ENCODE peak calls at places on chromosomes 7 and 10, in four cellular contexts. K is CD8-positive, alpha-beta T cell; F is lung; H is LNCaP clone FGC. N is an unnamed sample.

GRCh38 chr10:129707406-129708388 is 240.7 kb downstream of the MGMT start:
- DNase-seq in K (no peak), F (peak), H (peak), N (no peak)

GRCh38 chr10:66746246-66746645 is 179.6 kb upstream of the LRRTM3 start:
- DNase-seq in K (no peak), H (no peak), F (no peak), N (no peak)

GRCh38 chr10:4498763-4499251 is 327.2 kb upstream of the AKR1E2 start:
- DNase-seq in H (no peak), F (no peak), K (no peak), N (peak)

GRCh38 chr7:106999023-106999422 is 45.5 kb upstream of the PRKAR2B start:
- DNase-seq in H (no peak), K (no peak), F (no peak), N (no peak)

GRCh38 chr7:70208236-70209063 is 610.2 kb downstream of the AUTS2 start:
- DNase-seq in F (no peak), H (no peak), K (no peak), N (peak)

GRCh38 chr10:126598009-126598408 is 72.5 kb downstream of the C10orf90 start:
- DNase-seq in H (peak), K (no peak), F (no peak), N (no peak)

GRCh38 chr7:57385668-57386067 is 64.3 kb upstream of the ZNF716 start:
- DNase-seq in F (no peak), H (no peak), K (no peak), N (no peak)

GRCh38 chr7:26200113-26200443 is 468 bp downstream of the HNRNPA2B1 start:
- DNase-seq in H (no peak), K (peak), F (peak), N (no peak)

GRCh38 chr10:43396061-43396927 is 12.7 kb downstream of the HNRNPF start:
- DNase-seq in K (peak), H (peak), F (peak), N (no peak)

GRCh38 chr10:94092848-94093247 is 99.1 kb downstream of the PLCE1 start:
- DNase-seq in H (no peak), K (no peak), F (no peak), N (no peak)

GRCh38 chr10:98340946-98341345 is 73.0 kb upstream of the LOXL4 start:
- DNase-seq in F (no peak), K (no peak), H (no peak), N (no peak)

GRCh38 chr10:8181496-8182174 is 127.1 kb downstream of the GATA3 start:
- DNase-seq in F (no peak), H (no peak), K (no peak), N (no peak)

GRCh38 chr7:93198472-93198871 is 27.8 kb downstream of the HEPACAM2 start:
- DNase-seq in K (no peak), H (no peak), F (no peak), N (no peak)

GRCh38 chr7:17069146-17069545 is 187.4 kb upstream of the AGR3 start:
- DNase-seq in H (no peak), K (no peak), F (no peak), N (no peak)

GRCh38 chr7:69754476-69754875 is 156.2 kb downstream of the AUTS2 start:
- DNase-seq in F (no peak), H (no peak), K (no peak), N (no peak)

GRCh38 chr7:116802144-116802747 is 60.1 kb upstream of the CAPZA2 start:
- DNase-seq in K (no peak), F (no peak), H (no peak), N (no peak)

GRCh38 chr7:20787658-20788057 is 972 bp upstream of the SP8 start:
- DNase-seq in K (no peak), H (no peak), F (no peak), N (no peak)

GRCh38 chr7:140287988-140288387 is 110.3 kb downstream of the SLC37A3 start:
- DNase-seq in K (no peak), F (no peak), H (no peak), N (no peak)

GRCh38 chr7:127578711-127579275 is 6.6 kb downstream of the GCC1 start:
- DNase-seq in F (no peak), K (no peak), H (no peak), N (no peak)

GRCh38 chr7:103821105-103821504 is 168.4 kb downstream of the RELN start:
- DNase-seq in K (no peak), H (no peak), F (no peak), N (no peak)

GRCh38 chr7:16985621-16986020 is 103.8 kb upstream of the AGR3 start:
- DNase-seq in F (no peak), K (no peak), H (no peak), N (no peak)

GRCh38 chr10:49407552-49408137 is 11.8 kb upstream of the DRGX start:
- DNase-seq in K (peak), F (peak), H (peak), N (peak)

GRCh38 chr10:128147669-128148068 is 21.4 kb upstream of the MKI67 start:
- DNase-seq in H (no peak), F (no peak), K (no peak), N (peak)

GRCh38 chr7:29442146-29442545 is 121.5 kb upstream of the PRR15 start:
- DNase-seq in H (no peak), K (no peak), F (no peak), N (no peak)

GRCh38 chr7:142440219-142441073 is 182.6 kb upstream of the PRSS58 start:
- DNase-seq in K (no peak), F (no peak), H (no peak), N (peak)

GRCh38 chr10:84574101-84574500 is 245.7 kb downstream of the CCSER2 start:
- DNase-seq in F (no peak), H (no peak), K (no peak), N (no peak)

GRCh38 chr7:2288986-2289611 is 25.1 kb downstream of the SNX8 start:
- DNase-seq in F (no peak), H (no peak), K (no peak), N (no peak)

GRCh38 chr10:133276435-133277201 is at the start of gene ADAM8:
- DNase-seq in K (peak), F (peak), H (no peak), N (no peak)
- H3K4me3 ChIP-seq in K (peak), F (peak), H (no peak), N (no peak)

GRCh38 chr10:14557573-14557972 is 217.1 kb downstream of the FAM107B start:
- DNase-seq in K (no peak), F (no peak), H (no peak), N (no peak)

GRCh38 chr10:14558025-14558424 is 216.7 kb downstream of the FAM107B start:
- DNase-seq in H (no peak), F (no peak), K (no peak), N (no peak)

GRCh38 chr10:14555806-14556205 is 218.9 kb downstream of the FAM107B start:
- DNase-seq in F (no peak), K (no peak), H (no peak), N (no peak)

GRCh38 chr10:14554843-14555205 is 219.9 kb downstream of the FAM107B start:
- DNase-seq in K (no peak), H (no peak), F (no peak), N (no peak)

DNA sequence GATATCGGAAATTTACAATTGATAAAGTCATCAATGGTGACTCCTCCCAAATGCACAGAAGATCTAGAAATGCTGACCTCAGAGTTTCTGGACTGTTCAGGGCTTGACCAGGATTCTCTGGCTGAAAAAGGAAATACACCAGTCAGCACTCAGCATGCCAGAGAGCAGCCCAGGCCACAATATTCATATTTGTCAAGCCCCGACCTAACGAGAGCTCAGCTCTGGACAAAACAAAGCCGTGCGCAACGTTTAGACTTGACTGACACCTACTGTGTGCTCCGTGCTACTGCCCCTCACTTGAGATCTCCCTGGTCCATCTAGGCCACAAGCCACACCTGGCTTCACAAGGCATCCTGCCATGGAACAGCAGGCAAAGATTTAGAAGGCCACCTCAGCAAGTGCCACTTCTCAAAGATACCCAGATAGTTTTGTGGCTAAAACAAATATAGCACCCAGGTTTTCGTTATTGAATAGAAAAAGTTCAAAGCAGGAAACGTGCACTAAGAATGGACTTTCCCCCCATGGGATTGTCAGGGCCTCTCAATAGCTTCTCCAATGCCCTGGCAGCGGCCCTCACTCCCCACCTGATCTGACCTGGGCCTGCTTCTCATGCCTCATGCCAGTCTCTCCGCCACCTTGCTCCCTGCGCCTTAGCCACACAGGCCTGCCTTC is 218.3 kb downstream of the FAM107B start:
- DNase-seq in F (no peak), H (no peak), K (peak), N (no peak)
- TF ChIP-seq CTCF in F (no peak), H (no peak), K (no peak), N (no peak)

DNA sequence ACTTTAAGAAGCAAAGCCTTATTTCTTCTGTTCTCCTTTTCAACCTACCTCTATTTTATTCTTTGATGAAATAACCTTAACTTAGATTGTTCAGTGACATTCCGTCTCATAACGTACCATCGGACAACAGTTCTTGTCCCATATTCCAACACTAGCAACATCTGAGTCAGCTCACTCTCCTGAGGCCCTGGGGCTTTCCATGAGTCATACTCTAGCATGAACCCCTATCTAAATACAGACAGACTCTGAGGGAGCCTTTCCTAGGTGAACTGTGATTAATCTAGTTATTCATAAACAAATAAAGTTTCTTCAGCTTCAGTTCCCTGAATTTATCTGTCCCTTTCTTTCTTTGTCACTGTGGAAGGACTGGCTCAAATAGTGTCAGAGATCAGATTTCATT is 168.7 kb upstream of the LYZL1 start:
- DNase-seq in F (no peak), H (no peak), K (no peak), N (no peak)
- H3K4me3 ChIP-seq in F (no peak), H (no peak), K (no peak), N (no peak)

DNA sequence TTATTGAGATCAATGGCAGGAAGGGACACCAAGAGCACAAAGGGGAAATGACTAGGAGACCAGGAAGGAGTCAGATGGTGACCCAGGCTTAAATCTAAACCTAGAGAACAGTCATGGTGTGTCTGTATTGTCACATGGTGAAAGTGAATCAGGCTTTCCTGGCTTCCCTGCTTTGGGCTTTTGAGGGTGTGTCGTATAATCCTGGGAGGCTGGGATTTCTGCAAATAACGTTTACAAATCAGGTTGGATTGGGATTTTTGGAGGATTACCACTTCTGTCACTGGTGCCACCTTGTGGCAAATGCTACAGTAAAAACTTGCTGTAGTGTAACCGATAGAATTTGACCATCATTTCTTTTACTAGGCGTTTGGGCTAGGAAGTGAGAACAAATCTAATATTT is 502.6 kb downstream of the NRG3 start:
- DNase-seq in F (no peak), H (no peak), K (no peak), N (no peak)
- TF ChIP-seq CTCF in F (no peak), H (peak), K (no peak), N (no peak)

GRCh38 chr10:87538092-87538795 is 33.6 kb downstream of the MINPP1 start:
- DNase-seq in K (no peak), F (no peak), H (no peak), N (no peak)
- H3K4me3 ChIP-seq in K (no peak), F (no peak), H (no peak), N (no peak)

DNA sequence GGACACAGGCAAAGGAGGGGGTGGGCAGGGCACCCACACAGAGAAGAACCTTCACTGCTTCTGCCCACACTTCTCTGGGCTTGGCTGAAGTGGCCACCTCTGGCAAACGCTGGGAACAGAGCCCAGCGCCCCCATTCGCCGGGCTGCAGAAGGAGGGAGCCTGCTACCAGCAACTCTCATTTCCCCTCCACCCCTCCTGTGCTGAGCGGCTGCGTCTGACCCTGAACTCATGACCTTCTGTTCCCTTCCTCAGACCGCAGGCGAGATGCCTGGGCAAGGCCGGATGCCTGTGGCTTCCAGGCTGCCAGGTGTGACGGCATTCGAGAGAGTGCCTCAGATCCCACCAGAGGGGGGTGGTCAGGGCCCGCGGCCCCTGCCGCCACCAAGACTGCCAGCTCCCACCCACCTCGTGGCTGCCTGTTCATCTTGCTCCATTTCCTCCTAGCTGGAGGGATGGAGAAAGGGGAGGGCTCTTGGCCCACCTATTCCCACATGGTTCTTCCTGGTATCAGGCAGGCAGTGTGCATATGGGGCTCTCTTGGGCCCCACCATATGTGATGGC is 19.8 kb downstream of the DNAJB12 start:
- DNase-seq in F (peak), H (no peak), K (peak), N (no peak)
- TF ChIP-seq CTCF in F (no peak), H (no peak), K (no peak), N (no peak)

GRCh38 chr7:101166603-101166908 is 1.2 kb upstream of the VGF start:
- DNase-seq in H (no peak), K (no peak), F (no peak), N (no peak)

GRCh38 chr7:101166909-101167644 is 1.7 kb upstream of the VGF start:
- DNase-seq in H (no peak), F (no peak), K (no peak), N (no peak)

GRCh38 chr7:101165958-101166602 is 711 bp upstream of the VGF start:
- DNase-seq in K (no peak), F (no peak), H (no peak), N (no peak)

GRCh38 chr7:101164071-101164840 is 1.1 kb downstream of the VGF start:
- DNase-seq in H (no peak), K (no peak), F (no peak), N (no peak)

DNA sequence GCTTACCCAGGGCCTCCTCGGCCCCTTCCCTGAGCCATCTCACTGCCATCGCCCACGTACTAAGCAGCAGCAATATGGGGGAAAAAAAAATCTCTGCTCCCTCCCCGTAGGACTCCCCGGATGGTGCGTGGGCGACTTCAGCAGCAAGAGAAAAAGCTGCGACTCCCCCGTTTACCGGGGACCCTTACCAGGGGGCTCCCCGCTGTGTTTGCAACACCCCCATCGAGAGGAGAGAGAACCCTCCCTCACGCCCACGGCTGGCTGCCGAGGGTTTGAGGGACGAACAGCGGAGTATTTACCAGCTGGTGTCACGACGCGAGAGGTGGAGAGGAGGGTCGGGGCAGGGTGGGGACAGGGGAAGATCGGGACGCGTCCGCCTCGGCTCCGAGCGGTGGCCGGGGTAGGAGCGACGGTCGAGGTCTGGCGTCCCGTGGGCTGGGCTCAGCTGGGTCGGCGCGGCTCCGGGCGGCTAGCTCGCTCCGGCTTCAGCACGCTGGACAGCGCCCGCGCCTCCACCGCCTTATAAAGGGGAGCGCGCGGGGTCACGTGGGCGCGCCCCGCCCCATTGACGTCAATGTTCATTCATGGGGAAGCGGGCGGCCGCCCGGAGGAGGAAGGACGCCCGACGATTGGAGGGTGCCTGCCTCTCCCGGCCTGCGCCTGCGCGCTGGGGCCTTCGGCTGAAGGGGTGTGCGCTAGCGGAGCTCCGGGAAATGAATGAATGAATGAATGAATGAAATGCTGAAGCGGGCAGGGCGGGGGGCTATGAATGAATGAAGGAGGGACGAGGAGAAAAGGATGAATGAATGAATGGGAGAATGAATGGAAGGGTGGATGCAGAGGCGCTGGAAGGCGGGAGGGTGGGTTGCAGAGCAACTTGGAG is at the start of gene VGF:
- DNase-seq in K (peak), F (peak), H (peak), N (no peak)
- H3K4me3 ChIP-seq in K (no peak), F (no peak), H (peak), N (peak)

GRCh38 chr10:132905661-132906060 is 36.7 kb downstream of the CFAP46 start:
- DNase-seq in H (no peak), K (no peak), F (no peak), N (no peak)
- TF ChIP-seq CTCF in H (no peak), K (no peak), F (no peak), N (no peak)